ENCODE peak calls at places on chromosomes 16 and 17, in four cellular contexts. S is K562, K is H1, V is GM12878. Z is an unnamed sample.

GRCh38 chr17:60863892-60864673 is 186.4 kb downstream of the BCAS3 start:
- DNase-seq in S (no peak), K (no peak), V (no peak), Z (peak; percentile 9)

GRCh38 chr17:66518108-66518507 is 215.7 kb downstream of the PRKCA start:
- DNase-seq in S (no peak), K (no peak), V (no peak), Z (no peak)

GRCh38 chr16:87611456-87611855 is 9.1 kb downstream of the JPH3 start:
- DNase-seq in S (no peak), K (no peak), V (no peak), Z (no peak)

GRCh38 chr16:78761427-78761826 is 662.0 kb downstream of the WWOX start:
- DNase-seq in S (no peak), K (no peak), V (peak; percentile 34), Z (no peak)

GRCh38 chr17:66337268-66337667 is 34.9 kb downstream of the PRKCA start:
- DNase-seq in S (no peak), K (no peak), V (no peak), Z (no peak)

GRCh38 chr16:58417035-58417434 is 24.8 kb downstream of the GINS3 start:
- DNase-seq in S (no peak), K (no peak), V (no peak), Z (no peak)

GRCh38 chr17:49621946-49622529 is 46.4 kb downstream of the NXPH3 start:
- DNase-seq in S (no peak), K (no peak), V (no peak), Z (no peak)

GRCh38 chr16:9787717-9788116 is 394.5 kb downstream of the GRIN2A start:
- DNase-seq in S (peak; percentile 11), K (no peak), V (peak; percentile 15), Z (no peak)

GRCh38 chr16:26175944-26176343 is 484.2 kb downstream of the HS3ST4 start:
- DNase-seq in S (no peak), K (no peak), V (no peak), Z (no peak)

GRCh38 chr17:50151937-50152547 is 1.6 kb upstream of the PPP1R9B start:
- DNase-seq in S (peak; percentile 64), K (peak; percentile 85), V (no peak), Z (peak; percentile 87)

GRCh38 chr16:15967223-15967546 is 17.8 kb downstream of the ABCC1 start:
- DNase-seq in S (no peak), K (no peak), V (no peak), Z (no peak)

GRCh38 chr17:30323262-30323894 is 10.5 kb downstream of the TMIGD1 start:
- DNase-seq in S (no peak), K (no peak), V (no peak), Z (no peak)

GRCh38 chr17:40915199-40915661 is 22.2 kb downstream of the KRT23 start:
- DNase-seq in S (no peak), K (no peak), V (peak; percentile 13), Z (peak; percentile 98)

GRCh38 chr16:12545292-12545610 is 258.4 kb downstream of the CPPED1 start:
- DNase-seq in S (no peak), K (no peak), V (no peak), Z (no peak)

GRCh38 chr16:50323335-50324011 is 45.3 kb downstream of the BRD7 start:
- DNase-seq in S (no peak), K (no peak), V (no peak), Z (peak; percentile 56)

GRCh38 chr16:65180986-65181710 is 59.3 kb upstream of the CDH11 start:
- DNase-seq in S (no peak), K (no peak), V (no peak), Z (no peak)

GRCh38 chr17:77493901-77494663 is 353.3 kb downstream of the SEC14L1 start:
- DNase-seq in S (no peak), K (no peak), V (no peak), Z (no peak)

GRCh38 chr17:22286337-22287041 is 594.2 kb downstream of the KCNJ18 start:
- DNase-seq in S (no peak), K (no peak), V (no peak), Z (no peak)

GRCh38 chr17:68515238-68515637 is 3.0 kb downstream of the PRKAR1A start:
- DNase-seq in S (no peak), K (no peak), V (no peak), Z (no peak)

GRCh38 chr17:40060887-40061480 is 1.8 kb upstream of the THRA start:
- DNase-seq in S (no peak), K (no peak), V (no peak), Z (no peak)

GRCh38 chr16:31472559-31473203 is 729 bp downstream of the TGFB1I1 start:
- DNase-seq in S (peak; percentile 77), K (peak; percentile 92), V (no peak), Z (peak; percentile 88)

GRCh38 chr17:45314761-45315549 is 1.9 kb downstream of the MAP3K14 start:
- DNase-seq in S (no peak), K (no peak), V (no peak), Z (peak; percentile 46)

GRCh38 chr17:79842136-79842655 is 3.0 kb upstream of the CBX4 start:
- DNase-seq in S (no peak), K (peak; percentile 71), V (no peak), Z (no peak)

GRCh38 chr17:72634621-72635020 is 457.9 kb downstream of the SLC39A11 start:
- DNase-seq in S (no peak), K (no peak), V (no peak), Z (no peak)

GRCh38 chr17:19461681-19462080 is 50.6 kb downstream of the RNF112 start:
- DNase-seq in S (no peak), K (peak; percentile 48), V (no peak), Z (no peak)

GRCh38 chr16:71303938-71304337 is 14.7 kb upstream of the CMTR2 start:
- DNase-seq in S (no peak), K (no peak), V (no peak), Z (peak; percentile 4)

GRCh38 chr16:10868089-10868488 is 8.9 kb upstream of the CIITA start:
- DNase-seq in S (no peak), K (no peak), V (no peak), Z (no peak)

GRCh38 chr16:10870808-10871156 is 6.2 kb upstream of the CIITA start:
- DNase-seq in S (no peak), K (no peak), V (no peak), Z (no peak)

GRCh38 chr16:10868562-10869469 is 8.2 kb upstream of the CIITA start:
- DNase-seq in S (no peak), K (no peak), V (no peak), Z (no peak)

GRCh38 chr16:10870137-10870776 is 6.7 kb upstream of the CIITA start:
- DNase-seq in S (no peak), K (no peak), V (no peak), Z (no peak)

GRCh38 chr16:10871157-10871991 is 5.6 kb upstream of the CIITA start:
- DNase-seq in S (no peak), K (no peak), V (peak; percentile 86), Z (peak; percentile 92)
- TF ChIP-seq RAD21 in S (no peak), K (no peak), V (peak; percentile 16), Z (no peak)

GRCh38 chr16:28307936-28308335 is 15.6 kb downstream of the SBK1 start:
- DNase-seq in S (no peak), K (no peak), V (no peak), Z (no peak)
- TF ChIP-seq CHD1 in S (no peak), K (no peak), V (no peak), Z (no peak)

GRCh38 chr17:75082683-75083082 is 5.1 kb upstream of the SLC16A5 start:
- DNase-seq in S (no peak), K (no peak), V (no peak), Z (no peak)
- TF ChIP-seq RAD21 in S (no peak), K (no peak), V (no peak), Z (no peak)

GRCh38 chr17:76335716-76336381 is 17.9 kb downstream of the PRPSAP1 start:
- DNase-seq in S (no peak), K (no peak), V (no peak), Z (no peak)

GRCh38 chr17:76341301-76341700 is 12.4 kb downstream of the PRPSAP1 start:
- DNase-seq in S (no peak), K (no peak), V (no peak), Z (no peak)

GRCh38 chr17:76337413-76337777 is 16.3 kb downstream of the PRPSAP1 start:
- DNase-seq in S (no peak), K (no peak), V (no peak), Z (peak; percentile 18)

GRCh38 chr17:76333673-76334505 is 19.8 kb downstream of the PRPSAP1 start:
- DNase-seq in S (no peak), K (no peak), V (no peak), Z (no peak)

DNA sequence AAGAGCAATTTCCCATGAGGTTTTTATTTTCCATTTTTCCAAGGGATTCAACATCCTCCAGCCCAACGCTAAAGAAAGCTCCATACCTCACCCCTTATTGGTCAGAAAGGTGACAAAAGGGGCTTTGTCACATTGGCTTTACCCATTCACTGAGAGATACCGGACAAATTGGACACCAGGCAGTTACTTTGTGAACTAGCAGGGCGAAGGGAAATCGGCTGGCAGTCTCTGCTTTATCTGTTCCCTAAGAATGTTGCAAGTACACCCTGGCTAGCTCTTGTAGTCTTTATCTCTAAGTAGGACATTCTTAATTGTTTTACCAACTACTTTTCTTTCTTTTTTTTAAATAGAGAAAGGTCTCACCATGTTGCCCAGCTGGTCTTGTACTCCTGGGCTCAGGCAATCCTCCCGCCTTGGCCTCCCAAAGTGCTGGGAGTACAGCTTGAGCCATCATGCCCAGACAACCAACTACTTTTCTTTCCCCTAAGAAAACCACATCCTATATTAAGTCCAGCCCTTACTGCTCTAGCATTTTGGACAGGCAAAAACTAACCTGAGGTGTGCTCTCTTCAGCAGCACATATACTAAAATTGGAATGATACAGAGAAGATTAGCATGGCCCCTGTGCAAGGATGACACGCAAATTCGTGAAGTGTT is 16.8 kb downstream of the PRPSAP1 start:
- DNase-seq in S (no peak), K (no peak), V (no peak), Z (no peak)
- TF ChIP-seq CHD1 in S (no peak), K (no peak), V (no peak), Z (no peak)